ENCODE peak calls at places on chromosomes 13 and 19, in nine cellular contexts. H, B, F, Y, Z, U, G, L and S are unnamed samples.

GRCh38 chr19:16536130-16536529 is 6.1 kb downstream of the CHERP start:
- DNase-seq in F (no peak), U (no peak), Y (no peak), B (no peak), Z (no peak), H (no peak), L (no peak), G (no peak), S (no peak)

GRCh38 chr19:13051581-13052165 is 51.0 kb downstream of the LYL1 start:
- DNase-seq in Z (peak), U (peak), G (no peak), H (peak), L (peak), B (peak), F (peak), Y (peak), S (peak)

GRCh38 chr19:12938536-12939291 is at the start of gene CALR:
- DNase-seq in B (peak), G (no peak), U (no peak), Y (peak), Z (no peak), H (no peak), F (peak), L (peak), S (peak)

GRCh38 chr13:31048521-31048920 is 113.2 kb downstream of the HSPH1 start:
- DNase-seq in U (no peak), B (peak), Z (no peak), G (no peak), Y (no peak), L (no peak), F (no peak), H (no peak), S (no peak)

GRCh38 chr13:79782541-79783216 is 301.7 kb downstream of the NDFIP2 start:
- DNase-seq in G (no peak), F (peak), B (peak), U (peak), H (peak), Z (peak), Y (peak), L (no peak), S (peak)

GRCh38 chr19:38095411-38096308 is 128.4 kb downstream of the DPF1 start:
- DNase-seq in B (peak), L (no peak), F (peak), U (peak), G (no peak), Z (peak), H (peak), Y (peak), S (peak)

GRCh38 chr19:1863638-1864479 is 480 bp upstream of the KLF16 start:
- DNase-seq in Y (peak), F (peak), U (peak), L (peak), H (peak), G (no peak), Z (peak), B (peak), S (peak)

GRCh38 chr19:16825312-16826168 is 3.7 kb upstream of the SIN3B start:
- DNase-seq in Y (peak), Z (peak), H (peak), G (peak), L (peak), U (peak), B (peak), F (peak), S (peak)

GRCh38 chr13:50224534-50224933 is 209.3 kb downstream of the KCNRG start:
- DNase-seq in U (no peak), B (peak), H (no peak), Z (peak), L (no peak), Y (peak), F (no peak), G (no peak), S (peak)

GRCh38 chr13:46378411-46378810 is 8.6 kb downstream of the RUBCNL start:
- DNase-seq in Z (no peak), G (no peak), B (no peak), L (no peak), F (no peak), U (no peak), Y (no peak), H (no peak), S (no peak)

GRCh38 chr13:71799320-71799719 is 67.7 kb downstream of the DACH1 start:
- DNase-seq in Y (no peak), F (no peak), Z (no peak), G (no peak), B (no peak), H (no peak), L (no peak), U (no peak), S (no peak)

GRCh38 chr13:33312150-33312908 is 26.8 kb upstream of the STARD13 start:
- DNase-seq in F (peak), Z (peak), H (no peak), L (no peak), B (peak), U (no peak), Y (peak), G (no peak), S (peak)

GRCh38 chr19:54551293-54551692 is 22.3 kb upstream of the LILRA2 start:
- DNase-seq in Z (no peak), B (no peak), F (no peak), H (no peak), L (no peak), G (peak), U (no peak), Y (no peak), S (no peak)

GRCh38 chr13:65670014-65670625 is 1560.0 kb downstream of the PCDH9 start:
- DNase-seq in H (no peak), L (no peak), Z (no peak), Y (no peak), G (no peak), B (no peak), F (no peak), U (no peak), S (no peak)

GRCh38 chr13:29758591-29759114 is 91.8 kb downstream of the UBL3 start:
- DNase-seq in Z (no peak), B (peak), Y (no peak), U (no peak), L (no peak), G (no peak), H (no peak), F (no peak), S (peak)

GRCh38 chr19:10019246-10019645 is 6.0 kb downstream of the RDH8 start:
- DNase-seq in L (no peak), G (no peak), B (peak), H (no peak), U (no peak), Z (no peak), F (no peak), Y (peak), S (no peak)

GRCh38 chr19:49337267-49338022 is 2.2 kb downstream of the CD37 start:
- DNase-seq in Z (no peak), L (no peak), H (peak), G (peak), U (no peak), B (no peak), Y (no peak), F (no peak), S (no peak)

GRCh38 chr19:35851213-35852028 is 883 bp downstream of the NPHS1 start:
- DNase-seq in G (no peak), L (no peak), Z (no peak), U (no peak), F (peak), B (no peak), H (no peak), Y (no peak), S (no peak)

GRCh38 chr13:98456423-98456845 is 120.5 kb downstream of the STK24 start:
- DNase-seq in B (no peak), Z (no peak), Y (no peak), F (no peak), L (no peak), U (no peak), H (no peak), G (no peak), S (no peak)

GRCh38 chr13:42653694-42654093 is 79.7 kb downstream of the TNFSF11 start:
- DNase-seq in G (no peak), U (no peak), L (no peak), H (no peak), F (no peak), B (no peak), Z (no peak), Y (no peak), S (no peak)

GRCh38 chr19:54905411-54905810 is 537 bp upstream of the NCR1 start:
- DNase-seq in B (no peak), Y (no peak), Z (no peak), U (no peak), L (no peak), F (no peak), G (no peak), H (no peak), S (no peak)

GRCh38 chr13:113041293-113041690 is 64.3 kb upstream of the F7 start:
- DNase-seq in G (no peak), F (no peak), Y (no peak), B (no peak), H (no peak), U (no peak), L (no peak), Z (no peak), S (no peak)

GRCh38 chr13:113040597-113041292 is 64.8 kb upstream of the F7 start:
- DNase-seq in H (peak), B (no peak), U (no peak), L (no peak), F (no peak), G (no peak), Z (no peak), Y (no peak), S (no peak)

GRCh38 chr13:113042456-113042855 is 63.1 kb upstream of the F7 start:
- DNase-seq in G (no peak), Y (no peak), U (no peak), Z (no peak), B (no peak), H (no peak), F (no peak), L (no peak), S (no peak)

GRCh38 chr13:113043001-113043630 is 62.5 kb upstream of the F7 start:
- DNase-seq in H (no peak), L (no peak), Y (no peak), F (no peak), U (no peak), Z (no peak), G (no peak), B (no peak), S (no peak)

DNA sequence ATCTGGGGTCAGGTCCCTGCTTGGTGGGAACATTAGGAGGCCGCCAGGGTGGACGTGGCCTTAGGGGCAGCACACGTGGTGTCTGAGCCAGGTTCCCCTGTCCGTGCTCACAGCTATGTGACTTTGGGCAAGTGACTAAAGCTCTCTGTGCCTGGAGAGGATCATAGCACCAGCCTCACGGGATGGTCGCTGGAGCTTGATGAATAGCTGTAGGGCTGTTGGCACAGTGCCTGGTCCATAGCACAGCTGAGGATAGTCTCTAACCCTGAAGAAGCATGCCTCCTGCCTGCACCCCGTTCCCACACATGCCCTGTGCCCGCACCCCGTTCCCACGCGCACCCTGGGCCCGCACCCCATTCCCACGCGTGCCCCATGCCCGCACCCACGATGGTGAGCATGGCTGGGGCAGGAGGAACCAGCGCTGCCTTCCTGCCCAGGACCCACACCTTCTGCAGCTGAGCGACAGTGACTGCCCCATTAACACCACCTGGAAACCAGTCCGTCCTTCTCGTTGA is 63.7 kb upstream of the F7 start:
- DNase-seq in L (no peak), H (no peak), F (no peak), Y (no peak), G (no peak), B (no peak), Z (no peak), U (no peak), S (no peak)
- H3K4me3 ChIP-seq in L (no peak), H (no peak), F (no peak), Y (no peak), G (no peak), B (no peak), Z (no peak), U (no peak), S (no peak)

GRCh38 chr13:24406524-24406923 is 97.1 kb downstream of the C1QTNF9 start:
- DNase-seq in G (no peak), H (no peak), Z (no peak), L (no peak), F (no peak), B (no peak), Y (no peak), U (no peak), S (no peak)

DNA sequence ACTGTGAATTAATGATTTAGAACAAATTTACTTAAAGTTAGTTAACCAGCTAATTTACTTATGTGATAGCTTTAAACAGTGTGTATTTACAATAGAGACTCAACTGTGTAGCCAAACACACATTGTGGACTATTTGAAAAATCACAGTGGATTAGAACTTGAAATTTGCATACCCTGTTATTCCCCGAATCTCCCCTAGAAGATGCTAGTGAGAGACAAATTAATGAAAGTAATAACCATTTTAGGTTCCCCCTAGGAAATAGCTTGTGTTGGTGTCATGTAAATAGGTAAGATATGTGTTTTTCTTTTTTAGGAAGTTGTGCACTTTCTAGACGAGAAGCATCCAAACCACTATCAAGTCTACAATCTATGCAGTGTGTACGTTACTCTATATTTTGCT is 98.5 kb downstream of the C1QTNF9 start:
- DNase-seq in L (no peak), H (no peak), Z (no peak), G (no peak), B (no peak), U (no peak), Y (peak), F (no peak), S (no peak)
- TF ChIP-seq CTCF in L (no peak), H (no peak), Z (no peak), G (no peak), B (no peak), U (no peak), Y (no peak), F (no peak), S (peak)

GRCh38 chr19:30692517-30692870 is 320.3 kb downstream of the ZNF536 start:
- DNase-seq in U (no peak), L (peak), Z (no peak), F (no peak), B (no peak), Y (peak), H (no peak), G (no peak), S (no peak)
- H3K4me3 ChIP-seq in U (peak), L (peak), Z (no peak), F (no peak), B (no peak), Y (peak), H (peak), G (peak), S (no peak)

DNA sequence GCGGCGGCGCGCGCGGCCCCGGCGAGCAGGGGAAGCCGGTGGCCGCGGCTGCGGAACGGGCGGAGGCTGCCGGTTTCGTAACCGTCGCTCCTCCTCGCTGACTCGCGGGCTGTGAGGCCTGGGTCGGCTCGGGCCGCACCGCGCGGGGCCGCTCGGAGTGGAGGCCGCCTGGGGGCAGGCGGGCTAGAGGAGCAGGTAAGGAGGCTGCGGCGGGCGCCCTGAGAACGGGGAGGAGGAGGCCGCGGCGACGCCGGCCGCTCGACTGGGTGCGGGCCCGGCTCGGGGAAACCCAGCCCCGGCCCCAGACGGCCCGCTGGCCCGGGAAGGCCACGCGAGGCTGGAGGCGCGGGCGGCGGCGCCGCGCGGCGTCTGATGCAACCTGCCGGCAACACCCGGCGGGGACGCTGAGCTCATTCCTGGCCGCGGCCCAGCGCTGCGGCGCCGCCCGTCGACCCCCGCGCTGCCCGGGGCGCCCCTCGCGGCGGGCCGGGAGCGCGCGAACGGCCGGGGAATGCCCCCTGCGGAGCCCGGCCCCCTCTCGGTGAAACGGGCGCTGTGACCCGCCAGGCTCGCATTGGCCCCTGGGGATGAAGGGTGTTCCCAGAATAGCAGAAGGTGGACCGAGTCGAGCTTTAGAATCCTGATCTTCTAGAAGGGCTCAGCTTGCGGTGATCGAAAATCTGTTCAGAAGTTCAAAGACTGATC is at the start of gene CEBPG:
- DNase-seq in G (no peak), F (peak), Z (peak), B (peak), U (peak), L (peak), Y (peak), H (peak), S (peak)
- TF ChIP-seq CTCF in G (peak), F (peak), Z (peak), B (no peak), U (no peak), L (no peak), Y (no peak), H (no peak), S (peak)

GRCh38 chr13:28494537-28494860 is 429 bp downstream of the FLT1 start:
- DNase-seq in G (no peak), B (peak), H (no peak), L (no peak), Y (peak), F (no peak), U (no peak), Z (no peak), S (peak)
- H3K4me3 ChIP-seq in G (peak), B (peak), H (peak), L (peak), Y (peak), F (peak), U (peak), Z (peak), S (no peak)